ENCODE peak calls at places on chromosomes 6 and 20, in seven cellular contexts. K is PC-3, U is A673, O is GM23248, I is hepatocyte, R is H1, S is GM12878. Y is an unnamed sample.

GRCh38 chr6:132952998-132953397 is 138.6 kb downstream of the RPS12 start:
- DNase-seq in I (no peak), R (no peak), U (no peak), K (no peak), S (no peak), O (no peak), Y (no peak)

GRCh38 chr6:45625191-45625664 is 247.5 kb upstream of the SUPT3H start:
- DNase-seq in S (no peak), O (peak; percentile 88), K (peak; percentile 77), I (no peak), R (peak; percentile 17), U (no peak), Y (peak; percentile 82)

GRCh38 chr6:156848533-156848932 is 71.4 kb downstream of the ARID1B start:
- DNase-seq in K (no peak), U (peak; percentile 85), O (no peak), I (peak; percentile 66), R (no peak), S (no peak), Y (peak; percentile 31)

GRCh38 chr6:129320892-129321291 is 389.1 kb downstream of the ARHGAP18 start:
- DNase-seq in U (no peak), K (no peak), O (peak; percentile 55), I (no peak), S (no peak), R (no peak), Y (no peak)

GRCh38 chr20:400451-401275 is 7.4 kb upstream of the RBCK1 start:
- DNase-seq in K (no peak), S (no peak), U (no peak), I (no peak), O (peak; percentile 24), R (no peak), Y (no peak)

GRCh38 chr20:2421247-2421646 is 40.5 kb downstream of the TGM6 start:
- DNase-seq in K (peak; percentile 51), U (no peak), S (no peak), I (no peak), O (peak; percentile 35), R (no peak), Y (no peak)

GRCh38 chr6:48766349-48766748 is 655.4 kb upstream of the PTCHD4 start:
- DNase-seq in S (no peak), R (no peak), O (peak; percentile 77), K (peak; percentile 93), U (no peak), I (peak; percentile 49), Y (peak; percentile 64)

GRCh38 chr6:52303178-52303577 is 18.6 kb upstream of the MCM3 start:
- DNase-seq in K (no peak), S (no peak), R (no peak), O (no peak), I (no peak), U (no peak), Y (no peak)

GRCh38 chr6:106163446-106163965 is 77.4 kb downstream of the PRDM1 start:
- DNase-seq in K (no peak), I (peak; percentile 28), U (no peak), O (peak; percentile 92), S (peak; percentile 69), R (no peak), Y (peak; percentile 74)

GRCh38 chr6:157428418-157429202 is 47.6 kb downstream of the ZDHHC14 start:
- DNase-seq in U (no peak), R (no peak), O (peak; percentile 7), K (peak; percentile 95), I (peak; percentile 75), S (no peak), Y (peak; percentile 24)

GRCh38 chr20:11965602-11966001 is 47.9 kb downstream of the BTBD3 start:
- DNase-seq in U (no peak), R (no peak), O (peak; percentile 11), K (no peak), S (no peak), I (no peak), Y (no peak)

GRCh38 chr20:8735674-8736073 is 333.2 kb upstream of the PLCB4 start:
- DNase-seq in R (no peak), S (no peak), O (no peak), K (no peak), U (no peak), I (no peak), Y (no peak)

GRCh38 chr6:52049252-52050050 is 38.0 kb downstream of the PKHD1 start:
- DNase-seq in U (peak; percentile 77), K (peak; percentile 63), S (peak; percentile 11), I (peak; percentile 69), R (no peak), O (peak; percentile 63), Y (peak; percentile 55)

GRCh38 chr6:166485651-166486535 is 100.6 kb downstream of the RAMACL start:
- DNase-seq in O (no peak), K (no peak), R (no peak), I (no peak), S (no peak), U (no peak), Y (no peak)

GRCh38 chr20:63007722-63008488 is 1.1 kb upstream of the BHLHE23 start:
- DNase-seq in O (no peak), I (no peak), S (no peak), R (no peak), U (no peak), K (no peak), Y (no peak)
- TF ChIP-seq EZH2 in O (peak; percentile 84), I (peak; percentile 46), S (no peak), R (peak; percentile 92), U (no peak), K (peak; percentile 39), Y (peak; percentile 97)

GRCh38 chr6:108157972-108158441 is 7.8 kb upstream of the NR2E1 start:
- DNase-seq in U (no peak), K (no peak), I (no peak), R (peak; percentile 62), O (no peak), S (no peak), Y (no peak)

GRCh38 chr6:108156938-108157233 is 8.9 kb upstream of the NR2E1 start:
- DNase-seq in U (no peak), S (no peak), K (no peak), O (no peak), I (no peak), R (no peak), Y (no peak)

GRCh38 chr6:108156180-108156937 is 9.5 kb upstream of the NR2E1 start:
- DNase-seq in O (peak; percentile 27), R (peak; percentile 54), I (no peak), U (no peak), K (peak; percentile 55), S (no peak), Y (no peak)

GRCh38 chr6:108160009-108160408 is 5.8 kb upstream of the NR2E1 start:
- DNase-seq in O (no peak), R (no peak), S (no peak), U (no peak), I (no peak), K (no peak), Y (no peak)

GRCh38 chr6:108157234-108157971 is 8.4 kb upstream of the NR2E1 start:
- DNase-seq in O (no peak), I (no peak), R (peak; percentile 64), S (no peak), K (no peak), U (no peak), Y (no peak)
- TF ChIP-seq EZH2 in O (peak; percentile 98), I (peak; percentile 100), R (peak; percentile 94), S (no peak), K (peak; percentile 98), U (peak; percentile 100), Y (peak; percentile 84)

DNA sequence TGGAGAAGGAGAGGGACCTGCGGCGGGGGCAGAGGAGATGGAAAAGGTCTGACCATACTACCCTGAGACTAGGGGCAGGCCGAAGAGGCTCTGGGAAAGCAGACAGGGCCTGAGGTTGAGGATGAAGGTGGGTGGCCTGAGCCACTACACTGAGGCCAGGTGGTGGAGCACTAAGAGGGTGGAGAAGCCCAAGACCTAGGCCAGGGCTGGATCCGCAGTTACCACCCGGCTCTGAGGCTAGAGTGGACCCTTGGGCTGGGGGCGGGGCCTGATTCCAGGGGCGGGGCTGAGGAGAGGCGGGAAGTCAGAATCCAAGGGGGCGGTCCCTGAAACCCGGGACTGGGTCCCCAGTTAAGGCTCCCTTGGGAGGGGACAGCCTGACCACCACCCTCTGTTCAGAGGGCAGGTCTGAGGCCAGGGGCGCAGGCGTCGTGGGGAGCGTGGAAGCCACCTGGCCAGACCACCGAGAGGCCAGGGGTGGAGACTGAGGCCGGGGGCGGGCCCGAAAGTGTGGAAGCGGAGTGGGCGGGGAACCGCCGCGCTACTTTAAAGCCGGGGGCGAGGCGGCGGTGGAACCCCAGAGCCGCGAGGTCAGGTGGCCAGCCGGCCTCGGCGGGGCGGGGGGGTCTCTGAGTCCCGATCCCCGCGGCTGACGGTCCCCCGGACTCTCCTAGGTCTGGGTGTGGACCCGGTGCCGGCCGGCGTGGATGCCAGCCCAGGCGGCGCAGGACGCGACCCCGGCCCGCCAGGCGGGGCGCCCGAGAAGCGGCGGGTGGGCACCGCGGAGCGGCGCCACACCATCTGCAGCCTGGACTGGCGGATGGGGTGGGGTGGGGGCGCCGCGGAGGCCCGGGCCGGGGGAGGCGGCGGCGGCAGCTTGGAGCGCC is 8.3 kb downstream of the CCM2L start:
- DNase-seq in R (peak; percentile 99), U (peak; percentile 49), K (peak; percentile 53), O (peak; percentile 14), S (no peak), I (peak; percentile 90), Y (no peak)
- TF ChIP-seq EZH2 in R (no peak), U (no peak), K (peak; percentile 33), O (peak; percentile 82), S (no peak), I (no peak), Y (peak; percentile 91)

GRCh38 chr20:50360921-50361320 is 149.3 kb upstream of the PTPN1 start:
- DNase-seq in K (no peak), R (no peak), S (no peak), U (no peak), I (no peak), O (no peak), Y (no peak)
- TF ChIP-seq EZH2 in K (no peak), R (no peak), S (no peak), U (no peak), I (no peak), O (no peak), Y (no peak)

GRCh38 chr20:32051720-32052089 is 337 bp upstream of the HCK start:
- DNase-seq in S (no peak), R (no peak), K (no peak), U (no peak), I (no peak), O (no peak), Y (no peak)

GRCh38 chr20:32053648-32054047 is 1.6 kb downstream of the HCK start:
- DNase-seq in R (no peak), I (no peak), U (no peak), S (no peak), O (no peak), K (no peak), Y (no peak)

GRCh38 chr20:32050851-32051556 is 1.0 kb upstream of the HCK start:
- DNase-seq in I (no peak), R (peak; percentile 69), K (no peak), S (no peak), O (no peak), U (no peak), Y (no peak)

GRCh38 chr20:32052090-32052791 is at the start of gene HCK:
- DNase-seq in U (no peak), R (peak; percentile 58), S (no peak), I (no peak), K (no peak), O (peak; percentile 23), Y (no peak)

GRCh38 chr20:32052792-32053362 is 835 bp downstream of the HCK start:
- DNase-seq in U (no peak), I (no peak), O (no peak), R (peak; percentile 70), K (no peak), S (no peak), Y (no peak)
- TF ChIP-seq EZH2 in U (no peak), I (peak; percentile 16), O (peak; percentile 26), R (no peak), K (no peak), S (no peak), Y (peak; percentile 59)

Y was measured in fibroblast of lung.